ENCODE peak calls at places on chromosomes 13 and 19, in four cellular contexts. One of them, this sample, is unnamed.

GRCh38 chr13:43905435-43906031 is 25.8 kb downstream of the LACC1 start:
- DNase-seq in K562: peak
- DNase-seq in WTC11: no peak
- DNase-seq in HepG2: peak
- DNase-seq in this sample: peak

GRCh38 chr13:90867336-90867683 is 480.2 kb upstream of the MIR17HG start:
- DNase-seq in K562: peak
- DNase-seq in WTC11: peak
- DNase-seq in HepG2: peak
- DNase-seq in this sample: peak

GRCh38 chr13:107043016-107043957 is 475.4 kb upstream of the ARGLU1 start:
- DNase-seq in K562: no peak
- DNase-seq in WTC11: no peak
- DNase-seq in HepG2: no peak
- DNase-seq in this sample: no peak

GRCh38 chr19:40055832-40056504 is at the start of gene ZNF780B:
- DNase-seq in K562: peak
- DNase-seq in WTC11: peak
- DNase-seq in HepG2: peak
- DNase-seq in this sample: peak

GRCh38 chr19:54231077-54231931 is 8.5 kb upstream of the LILRB3 start:
- DNase-seq in K562: peak
- DNase-seq in WTC11: peak
- DNase-seq in HepG2: peak
- DNase-seq in this sample: peak

GRCh38 chr19:39166571-39167391 is 30.0 kb upstream of the NCCRP1 start:
- DNase-seq in K562: no peak
- DNase-seq in WTC11: peak
- DNase-seq in HepG2: peak
- DNase-seq in this sample: no peak

GRCh38 chr13:23570099-23570926 is at the start of gene TNFRSF19:
- DNase-seq in K562: no peak
- DNase-seq in WTC11: no peak
- DNase-seq in HepG2: peak
- DNase-seq in this sample: peak

GRCh38 chr13:113857531-113858195 is 6.2 kb downstream of the GAS6 start:
- DNase-seq in K562: no peak
- DNase-seq in WTC11: no peak
- DNase-seq in HepG2: no peak
- DNase-seq in this sample: no peak

GRCh38 chr13:100484708-100485107 is 103.9 kb downstream of the GGACT start:
- DNase-seq in K562: no peak
- DNase-seq in WTC11: no peak
- DNase-seq in HepG2: no peak
- DNase-seq in this sample: no peak

GRCh38 chr13:25738342-25738771 is 313.5 kb downstream of the SHISA2 start:
- DNase-seq in K562: no peak
- DNase-seq in WTC11: no peak
- DNase-seq in HepG2: no peak
- DNase-seq in this sample: no peak

GRCh38 chr19:39325778-39326680 is 5.4 kb upstream of the LRFN1 start:
- DNase-seq in K562: peak
- DNase-seq in WTC11: peak
- DNase-seq in HepG2: peak
- DNase-seq in this sample: peak

GRCh38 chr19:33746159-33746558 is 50.5 kb upstream of the KCTD15 start:
- DNase-seq in K562: no peak
- DNase-seq in WTC11: no peak
- DNase-seq in HepG2: no peak
- DNase-seq in this sample: no peak

GRCh38 chr13:100922599-100922998 is 248.0 kb upstream of the TMTC4 start:
- DNase-seq in K562: no peak
- DNase-seq in WTC11: no peak
- DNase-seq in HepG2: no peak
- DNase-seq in this sample: no peak

GRCh38 chr13:91247768-91248167 is 99.7 kb upstream of the MIR17HG start:
- DNase-seq in K562: no peak
- DNase-seq in WTC11: no peak
- DNase-seq in HepG2: no peak
- DNase-seq in this sample: no peak

GRCh38 chr13:34156841-34157365 is 339.0 kb downstream of the RFC3 start:
- DNase-seq in K562: no peak
- DNase-seq in WTC11: no peak
- DNase-seq in HepG2: peak
- DNase-seq in this sample: peak

GRCh38 chr19:56912406-56912805 is 71.9 kb upstream of the PEG3 start:
- DNase-seq in K562: no peak
- DNase-seq in WTC11: no peak
- DNase-seq in HepG2: no peak
- DNase-seq in this sample: no peak

GRCh38 chr19:19606021-19606420 is 12.5 kb downstream of the PBX4 start:
- DNase-seq in K562: no peak
- DNase-seq in WTC11: no peak
- DNase-seq in HepG2: no peak
- DNase-seq in this sample: no peak

GRCh38 chr19:1408300-1409203 is 1.2 kb downstream of the DAZAP1 start:
- DNase-seq in K562: peak
- DNase-seq in WTC11: peak
- DNase-seq in HepG2: no peak
- DNase-seq in this sample: no peak

GRCh38 chr19:45591004-45591637 is 6.5 kb upstream of the OPA3 start:
- DNase-seq in K562: peak
- DNase-seq in WTC11: peak
- DNase-seq in HepG2: peak
- DNase-seq in this sample: peak

GRCh38 chr19:14318873-14319272 is 62.4 kb upstream of the ADGRE5 start:
- DNase-seq in K562: peak
- DNase-seq in WTC11: peak
- DNase-seq in HepG2: no peak
- DNase-seq in this sample: no peak

GRCh38 chr13:40109324-40109958 is 454.0 kb downstream of the COG6 start:
- DNase-seq in K562: no peak
- DNase-seq in WTC11: no peak
- DNase-seq in HepG2: no peak
- DNase-seq in this sample: no peak

GRCh38 chr19:51948979-51949378 is 21.7 kb downstream of the ZNF613 start:
- DNase-seq in K562: no peak
- DNase-seq in WTC11: peak
- DNase-seq in HepG2: no peak
- DNase-seq in this sample: no peak

GRCh38 chr19:10431254-10431942 is 11.1 kb downstream of the PDE4A start:
- DNase-seq in K562: peak
- DNase-seq in WTC11: peak
- DNase-seq in HepG2: no peak
- DNase-seq in this sample: no peak

GRCh38 chr19:3547301-3547731 is 8.3 kb downstream of the TEKTIP1 start:
- DNase-seq in K562: no peak
- DNase-seq in WTC11: peak
- DNase-seq in HepG2: no peak
- DNase-seq in this sample: peak

GRCh38 chr13:76667551-76667950 is 218.7 kb downstream of the KCTD12 start:
- DNase-seq in K562: no peak
- DNase-seq in WTC11: no peak
- DNase-seq in HepG2: no peak
- DNase-seq in this sample: no peak

GRCh38 chr13:50422181-50423148 is 407.2 kb downstream of the KCNRG start:
- DNase-seq in K562: peak
- DNase-seq in WTC11: no peak
- DNase-seq in HepG2: no peak
- DNase-seq in this sample: no peak

GRCh38 chr19:2309734-2310362 is 1.9 kb upstream of the LINGO3 start:
- DNase-seq in K562: no peak
- DNase-seq in WTC11: no peak
- DNase-seq in HepG2: no peak
- DNase-seq in this sample: no peak

GRCh38 chr13:35392768-35393167 is 83.7 kb downstream of the MAB21L1 start:
- DNase-seq in K562: no peak
- DNase-seq in WTC11: no peak
- DNase-seq in HepG2: no peak
- DNase-seq in this sample: no peak

GRCh38 chr13:25170554-25171107 is 1.5 kb downstream of the AMER2 start:
- DNase-seq in K562: no peak
- DNase-seq in WTC11: peak
- DNase-seq in HepG2: no peak
- DNase-seq in this sample: peak

GRCh38 chr19:51366999-51367564 is 894 bp upstream of the ETFB start:
- DNase-seq in K562: no peak
- DNase-seq in WTC11: peak
- DNase-seq in HepG2: no peak
- DNase-seq in this sample: no peak

GRCh38 chr19:7905298-7905697 is 1.6 kb downstream of the MAP2K7 start:
- DNase-seq in K562: no peak
- DNase-seq in WTC11: no peak
- DNase-seq in HepG2: no peak
- DNase-seq in this sample: no peak

GRCh38 chr19:15251749-15252397 is 19.6 kb upstream of the EPHX3 start:
- DNase-seq in K562: peak
- DNase-seq in WTC11: peak
- DNase-seq in HepG2: peak
- DNase-seq in this sample: peak

GRCh38 chr13:36395280-36395679 is 37.0 kb upstream of the CCNA1 start:
- DNase-seq in K562: no peak
- DNase-seq in WTC11: no peak
- DNase-seq in HepG2: peak
- DNase-seq in this sample: peak

GRCh38 chr13:34031629-34032028 is 213.7 kb downstream of the RFC3 start:
- DNase-seq in K562: no peak
- DNase-seq in WTC11: no peak
- DNase-seq in HepG2: peak
- DNase-seq in this sample: no peak

GRCh38 chr19:40279761-40280607 is 5.2 kb downstream of the AKT2 start:
- DNase-seq in K562: no peak
- DNase-seq in WTC11: no peak
- DNase-seq in HepG2: no peak
- DNase-seq in this sample: no peak

GRCh38 chr19:11191273-11191755 is 6.0 kb downstream of the KANK2 start:
- DNase-seq in K562: peak
- DNase-seq in WTC11: peak
- DNase-seq in HepG2: no peak
- DNase-seq in this sample: peak

GRCh38 chr13:97879646-97880297 is 73.7 kb upstream of the IPO5 start:
- DNase-seq in K562: no peak
- DNase-seq in WTC11: no peak
- DNase-seq in HepG2: no peak
- DNase-seq in this sample: no peak

GRCh38 chr19:16860996-16861395 is 27.8 kb upstream of the F2RL3 start:
- DNase-seq in K562: no peak
- DNase-seq in WTC11: no peak
- DNase-seq in HepG2: no peak
- DNase-seq in this sample: no peak
- TF ChIP-seq ELF4 in K562: no peak
- TF ChIP-seq ELF4 in WTC11: no peak
- TF ChIP-seq ELF4 in HepG2: no peak
- TF ChIP-seq ELF4 in this sample: no peak

GRCh38 chr13:28392896-28393295 is 102.0 kb downstream of the FLT1 start:
- DNase-seq in K562: no peak
- DNase-seq in WTC11: no peak
- DNase-seq in HepG2: no peak
- DNase-seq in this sample: no peak

GRCh38 chr13:28396053-28396452 is 98.9 kb downstream of the FLT1 start:
- DNase-seq in K562: no peak
- DNase-seq in WTC11: no peak
- DNase-seq in HepG2: no peak
- DNase-seq in this sample: no peak

GRCh38 chr13:28392428-28392827 is 102.5 kb downstream of the FLT1 start:
- DNase-seq in K562: no peak
- DNase-seq in WTC11: no peak
- DNase-seq in HepG2: no peak
- DNase-seq in this sample: no peak

DNA sequence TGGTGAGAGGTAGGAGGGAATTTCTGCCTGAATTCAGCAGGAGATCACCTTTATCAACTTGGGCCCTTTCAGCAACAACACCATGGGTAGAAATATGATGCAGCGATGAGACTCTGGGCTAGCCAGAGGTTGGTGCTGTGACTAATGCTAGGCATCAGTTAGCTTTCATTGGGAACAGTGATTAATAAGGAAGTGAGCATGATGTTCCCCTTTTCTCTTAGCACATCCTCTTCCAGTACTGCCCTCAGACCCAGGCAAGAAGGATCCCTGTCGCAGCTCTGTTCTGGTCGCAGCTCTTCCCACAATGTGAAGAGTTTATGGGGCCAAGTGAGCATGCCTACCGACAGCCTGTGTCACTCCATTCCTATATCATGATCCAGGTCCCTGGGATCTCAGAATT is 100.5 kb downstream of the FLT1 start:
- DNase-seq in K562: no peak
- DNase-seq in WTC11: no peak
- DNase-seq in HepG2: no peak
- DNase-seq in this sample: no peak
- TF ChIP-seq ELF4 in K562: no peak
- TF ChIP-seq ELF4 in WTC11: no peak
- TF ChIP-seq ELF4 in HepG2: no peak
- TF ChIP-seq ELF4 in this sample: no peak

DNA sequence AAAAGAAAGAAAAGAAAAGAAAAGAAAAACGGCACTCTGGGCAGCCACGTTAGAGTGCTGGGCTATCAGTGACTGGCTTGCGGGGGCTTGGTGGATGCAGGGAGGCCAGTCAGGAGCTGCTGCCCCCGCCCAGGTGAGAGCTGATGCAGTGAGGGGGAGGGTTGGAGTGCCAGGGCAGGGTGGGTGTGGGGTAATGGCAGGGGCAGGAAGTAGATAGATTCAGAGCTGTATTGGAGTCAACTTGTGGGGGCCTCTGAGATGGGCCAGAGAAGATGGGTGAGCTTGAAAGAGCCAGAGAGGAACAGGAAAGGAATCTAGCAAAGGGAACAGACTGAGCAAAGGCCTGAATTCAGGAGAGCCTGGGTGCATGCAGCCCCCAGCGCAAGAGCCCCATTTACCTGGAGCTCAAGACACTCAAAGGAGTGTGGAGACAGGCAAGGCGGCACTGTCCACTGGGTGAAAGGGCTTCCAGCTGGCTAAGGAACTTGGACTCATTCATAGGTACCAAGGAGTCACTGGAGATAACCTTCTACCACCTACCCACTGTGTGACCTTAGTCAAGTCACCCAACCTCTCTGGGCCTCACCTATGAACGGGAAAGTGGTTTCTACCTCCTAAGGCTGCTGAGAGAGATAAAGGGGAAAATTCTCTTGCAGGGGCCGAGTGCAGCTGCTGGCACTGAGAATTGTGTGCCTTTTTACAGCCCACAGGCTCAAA is 20.2 kb downstream of the VSTM2B start:
- DNase-seq in K562: no peak
- DNase-seq in WTC11: no peak
- DNase-seq in HepG2: no peak
- DNase-seq in this sample: no peak
- TF ChIP-seq ELF4 in K562: no peak
- TF ChIP-seq ELF4 in WTC11: no peak
- TF ChIP-seq ELF4 in HepG2: no peak
- TF ChIP-seq ELF4 in this sample: no peak

GRCh38 chr19:5432687-5433086 is 22.5 kb upstream of the ZNRF4 start:
- DNase-seq in K562: no peak
- DNase-seq in WTC11: no peak
- DNase-seq in HepG2: no peak
- DNase-seq in this sample: no peak
- TF ChIP-seq ELF4 in K562: no peak
- TF ChIP-seq ELF4 in WTC11: no peak
- TF ChIP-seq ELF4 in HepG2: no peak
- TF ChIP-seq ELF4 in this sample: no peak

GRCh38 chr19:13082192-13083007 is 20.3 kb downstream of the LYL1 start:
- DNase-seq in K562: peak
- DNase-seq in WTC11: peak
- DNase-seq in HepG2: peak
- DNase-seq in this sample: peak
- TF ChIP-seq ELF4 in K562: no peak
- TF ChIP-seq ELF4 in WTC11: no peak
- TF ChIP-seq ELF4 in HepG2: no peak
- TF ChIP-seq ELF4 in this sample: no peak

This sample was measured in HEK293T.